ENCODE peak calls at places on chromosomes 4 and X, in four cellular contexts. I is glutamatergic neuron, L is neural progenitor cell, X is fibroblast of the aortic adventitia. B is an unnamed sample.

GRCh38 chrX:38220024-38220935 is at the start of gene SRPX:
- DNase-seq in X (peak), I (peak), L (peak), B (peak)

GRCh38 chr4:53935780-53936179 is 128.6 kb downstream of the CHIC2 start:
- DNase-seq in I (no peak), X (peak), L (no peak), B (no peak)

GRCh38 chr4:5747746-5748365 is 36.9 kb downstream of the EVC start:
- DNase-seq in X (peak), I (no peak), L (no peak), B (no peak)

GRCh38 chr4:62402088-62402806 is 1202.1 kb downstream of the ADGRL3 start:
- DNase-seq in I (no peak), L (no peak), X (no peak), B (no peak)

GRCh38 chrX:104189862-104190261 is 23.6 kb downstream of the FAM199X start:
- DNase-seq in L (no peak), X (no peak), I (no peak), B (no peak)

GRCh38 chr4:2790583-2791517 is 2.0 kb upstream of the SH3BP2 start:
- DNase-seq in I (peak), X (no peak), L (no peak), B (no peak)

GRCh38 chr4:159446266-159446976 is 343.5 kb downstream of the RAPGEF2 start:
- DNase-seq in X (peak), I (peak), L (peak), B (peak)

GRCh38 chr4:163191999-163192398 is 25.3 kb upstream of the NAF1 start:
- DNase-seq in I (no peak), X (no peak), L (no peak), B (no peak)

GRCh38 chrX:101759000-101759399 is 99.3 kb upstream of the ARMCX2 start:
- DNase-seq in I (no peak), X (peak), L (peak), B (peak)

GRCh38 chr4:102449751-102450352 is 51.3 kb upstream of the NFKB1 start:
- DNase-seq in L (peak), I (no peak), X (peak), B (peak)

GRCh38 chr4:163614866-163615265 is 120.4 kb downstream of the TMA16 start:
- DNase-seq in L (no peak), X (no peak), I (no peak), B (no peak)

GRCh38 chrX:101416691-101417090 is 8.7 kb downstream of the HNRNPH2 start:
- DNase-seq in L (no peak), X (no peak), I (no peak), B (no peak)

GRCh38 chr4:141347738-141348524 is 127.2 kb downstream of the ZNF330 start:
- DNase-seq in L (no peak), X (peak), I (no peak), B (no peak)

GRCh38 chr4:2412885-2413716 is 5.3 kb downstream of the ZFYVE28 start:
- DNase-seq in I (peak), L (peak), X (peak), B (peak)

GRCh38 chr4:123671633-123672404 is 275.2 kb downstream of the SPRY1 start:
- DNase-seq in I (no peak), L (no peak), X (no peak), B (no peak)

GRCh38 chr4:189436207-189436606 is 504.5 kb upstream of the FRG1 start:
- DNase-seq in I (no peak), L (peak), X (no peak), B (no peak)

GRCh38 chr4:3399277-3400194 is 42.2 kb upstream of the HGFAC start:
- DNase-seq in X (no peak), L (no peak), I (no peak), B (no peak)

GRCh38 chr4:168636506-168637176 is 139.8 kb downstream of the PALLD start:
- DNase-seq in I (no peak), L (no peak), X (peak), B (no peak)

GRCh38 chr4:73668806-73669205 is 48.6 kb upstream of the RASSF6 start:
- DNase-seq in I (no peak), L (no peak), X (peak), B (peak)

DNA sequence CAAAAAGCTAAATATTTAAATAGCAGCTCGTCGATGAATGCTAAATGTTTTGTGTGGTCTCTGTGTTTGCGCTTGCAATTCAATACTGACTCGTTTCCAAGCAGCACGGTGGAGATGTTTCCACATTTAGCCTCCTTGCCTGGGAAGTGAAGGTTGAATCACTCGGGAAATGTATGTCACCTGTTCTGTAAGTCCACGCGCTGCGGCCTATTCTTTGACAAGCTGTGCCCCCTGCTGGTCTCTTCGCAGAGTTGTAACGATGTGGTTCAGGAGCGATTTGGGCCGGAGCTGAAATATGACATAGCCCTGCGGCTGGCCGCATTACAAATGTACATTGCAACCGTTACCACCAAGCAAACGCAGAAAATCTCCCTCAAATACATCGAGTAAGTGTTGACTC is 89.6 kb upstream of the PRPS2 start:
- DNase-seq in L (peak), I (peak), X (peak), B (peak)
- TF ChIP-seq CTCF in L (peak), I (peak), X (peak), B (peak)

DNA sequence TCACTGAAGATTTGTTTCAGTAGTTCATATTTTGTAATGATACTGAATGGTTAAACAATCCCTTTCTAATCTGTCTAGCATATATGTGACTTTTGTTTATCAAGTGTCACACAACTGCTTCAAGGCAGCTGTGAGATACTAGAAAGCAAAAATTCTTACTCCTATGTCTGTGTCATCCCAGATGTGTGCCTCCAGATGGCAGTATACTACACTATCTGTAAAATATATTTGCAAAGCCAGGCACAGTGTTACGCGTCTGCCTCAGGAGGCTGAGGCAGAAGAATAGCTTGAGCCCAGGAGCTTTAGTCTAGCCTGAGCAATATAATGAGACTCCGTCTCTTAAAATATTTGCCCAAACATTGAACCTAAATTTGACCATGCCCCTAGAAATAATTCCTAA is 4.0 kb downstream of the NUDT10 start:
- DNase-seq in I (no peak), X (peak), L (peak), B (peak)
- TF ChIP-seq CTCF in I (peak), X (peak), L (peak), B (peak)

GRCh38 chrX:49040376-49040955 is 2.7 kb downstream of the TFE3 start:
- DNase-seq in I (no peak), X (peak), L (no peak), B (no peak)

GRCh38 chrX:49042581-49043219 is 457 bp downstream of the TFE3 start:
- DNase-seq in I (no peak), L (no peak), X (no peak), B (no peak)

GRCh38 chrX:49037883-49038475 is 5.2 kb downstream of the TFE3 start:
- DNase-seq in L (no peak), X (peak), I (no peak), B (no peak)

GRCh38 chrX:49041683-49042529 is 1.3 kb downstream of the TFE3 start:
- DNase-seq in L (no peak), X (peak), I (no peak), B (no peak)

DNA sequence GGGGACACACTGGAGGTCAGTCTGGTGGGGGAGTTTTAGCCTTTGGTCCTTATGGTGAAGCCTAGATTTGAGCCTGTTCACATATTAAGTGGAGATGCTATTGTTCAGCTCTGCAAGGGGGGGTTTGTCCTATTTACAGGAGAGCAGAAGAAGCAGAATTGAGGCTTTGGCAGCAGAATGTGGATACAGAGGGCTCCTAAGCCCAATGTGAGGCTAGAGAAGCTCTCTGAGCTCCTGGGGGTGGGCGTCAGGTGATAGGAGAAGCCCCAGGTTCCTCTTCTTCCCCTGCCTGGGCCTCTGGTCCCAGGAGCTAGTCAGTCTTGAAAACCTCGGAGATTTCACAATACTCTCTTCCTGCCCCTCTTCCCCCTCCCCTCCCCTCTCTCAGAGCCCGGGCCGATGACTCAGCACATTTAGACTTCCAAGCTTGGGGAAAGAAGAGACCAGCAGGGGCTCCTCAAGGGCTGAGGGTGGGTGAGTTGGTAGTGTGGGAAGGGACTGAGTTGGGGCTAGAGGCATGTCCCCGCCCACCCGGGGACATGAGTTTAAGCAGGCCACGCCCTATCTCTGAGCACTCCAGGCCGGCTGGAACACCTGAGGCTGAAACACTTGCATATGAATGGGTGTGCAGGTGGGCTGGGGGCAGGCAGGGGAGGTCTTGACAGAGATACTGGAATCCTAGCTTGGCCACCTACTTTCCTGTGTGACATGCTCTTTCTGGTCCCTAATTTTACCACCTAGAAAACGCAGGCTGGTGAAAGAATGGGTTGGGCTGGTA is 3.4 kb downstream of the TFE3 start:
- DNase-seq in L (peak), I (peak), X (peak), B (peak)
- TF ChIP-seq CTCF in L (no peak), I (no peak), X (peak), B (no peak)

DNA sequence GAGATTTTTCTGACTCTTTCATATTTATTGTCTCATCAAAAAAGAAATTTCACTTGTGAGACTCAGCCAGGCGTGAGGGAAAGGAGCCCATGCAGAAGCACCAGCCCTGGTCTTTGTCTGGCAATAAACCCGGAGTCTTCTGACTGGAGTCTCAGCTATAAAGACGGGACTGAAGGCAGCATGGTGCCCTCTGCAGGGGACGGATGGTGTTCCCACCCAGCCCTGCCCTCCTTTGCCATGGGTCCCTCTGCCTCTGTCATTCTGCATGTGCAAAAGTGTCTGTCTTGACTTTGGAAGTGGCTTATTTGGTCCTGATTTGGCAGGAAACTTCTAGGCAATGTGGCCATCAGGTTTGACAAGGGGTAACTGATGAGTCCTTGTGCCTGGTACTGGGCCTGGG is 14.3 kb downstream of the ZNF185 start:
- DNase-seq in I (no peak), X (no peak), L (no peak), B (no peak)
- TF ChIP-seq CTCF in I (no peak), X (no peak), L (peak), B (no peak)

DNA sequence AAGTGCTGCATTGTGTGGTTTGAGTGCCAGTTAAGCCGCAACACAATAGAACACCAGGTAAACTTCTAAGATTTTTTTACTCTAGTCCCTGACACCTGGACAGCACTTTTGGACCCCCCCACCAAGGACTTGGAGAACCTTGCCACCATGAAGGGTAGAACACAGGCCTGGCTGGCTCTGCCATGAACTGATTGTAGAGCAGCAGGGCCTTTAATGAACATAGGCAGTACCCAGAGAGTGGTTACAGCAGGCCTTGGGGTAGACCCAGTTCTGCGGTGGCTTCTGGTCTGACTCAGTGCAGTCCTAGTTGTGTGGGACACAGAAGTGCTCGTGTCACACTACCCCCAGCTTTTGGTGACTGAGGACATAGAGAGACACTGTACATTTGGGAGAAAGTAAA is 648.3 kb downstream of the PCDH19 start:
- DNase-seq in I (no peak), X (no peak), L (no peak), B (no peak)
- TF ChIP-seq CTCF in I (no peak), X (no peak), L (no peak), B (no peak)

GRCh38 chr4:7850489-7850888 is 89.2 kb downstream of the AFAP1 start:
- DNase-seq in I (no peak), L (peak), X (no peak), B (no peak)
- TF ChIP-seq CTCF in I (no peak), L (peak), X (no peak), B (no peak)

GRCh38 chr4:128341634-128342033 is 54.0 kb upstream of the PGRMC2 start:
- DNase-seq in L (no peak), X (no peak), I (no peak), B (no peak)
- TF ChIP-seq CTCF in L (peak), X (no peak), I (no peak), B (no peak)

GRCh38 chrX:68183612-68184214 is 249.6 kb downstream of the OPHN1 start:
- DNase-seq in X (peak), I (no peak), L (peak), B (no peak)
- TF ChIP-seq CTCF in X (peak), I (peak), L (peak), B (peak)

GRCh38 chrX:132636080-132636479 is 147.2 kb upstream of the MBNL3 start:
- DNase-seq in L (no peak), I (no peak), X (peak), B (no peak)
- TF ChIP-seq CTCF in L (no peak), I (no peak), X (no peak), B (no peak)

GRCh38 chr4:138409670-138410069 is 167.5 kb upstream of the SLC7A11 start:
- DNase-seq in X (no peak), L (no peak), I (no peak), B (no peak)
- TF ChIP-seq CTCF in X (no peak), L (no peak), I (no peak), B (no peak)